ENCODE peak calls at places on chromosomes 3 and 15, in eight cellular contexts. Q is NCI-H526; G is right cardiac atrium; S is putamen; P is stimulated activated CD8-positive, alpha-beta memory T cell treated with anti-CD3 and anti-CD28 coated beads, Interleukin-4, amount 100 ng/mL, for 4 hours; A is EH; E is AG04450; R is Kasumi-1. X is an unnamed sample.
A peak's percentile ranks its signal among the peaks of the same experiment; 100 is the strongest.

GRCh38 chr15:39776068-39776467 is 6.6 kb downstream of the FSIP1 start:
- DNase-seq in Q (no peak), A (no peak), E (no peak), G (no peak), S (no peak), P (no peak), R (no peak), X (no peak)

GRCh38 chr3:52507359-52507758 is 12.2 kb downstream of the STAB1 start:
- DNase-seq in P (no peak), A (peak; percentile 68), S (no peak), G (no peak), R (no peak), E (no peak), Q (no peak), X (no peak)

GRCh38 chr3:156218353-156218744 is 98.0 kb downstream of the KCNAB1 start:
- DNase-seq in R (no peak), Q (peak; percentile 73), A (peak; percentile 44), E (no peak), P (no peak), G (no peak), S (no peak), X (no peak)

GRCh38 chr3:2659896-2660295 is 450.3 kb downstream of the IL5RA start:
- DNase-seq in P (no peak), S (no peak), A (no peak), E (no peak), R (no peak), Q (peak; percentile 4), G (no peak), X (no peak)

GRCh38 chr3:4979401-4980228 is at the start of gene BHLHE40:
- DNase-seq in R (peak; percentile 82), S (no peak), G (peak; percentile 81), Q (peak; percentile 84), P (no peak), E (no peak), A (no peak), X (no peak)

GRCh38 chr3:185029071-185029470 is 123.8 kb downstream of the C3orf70 start:
- DNase-seq in R (peak; percentile 27), P (no peak), Q (no peak), S (no peak), G (no peak), A (no peak), E (no peak), X (no peak)

GRCh38 chr3:87261925-87262324 is 14.5 kb downstream of the POU1F1 start:
- DNase-seq in Q (no peak), R (no peak), P (no peak), S (no peak), A (no peak), E (no peak), G (no peak), X (no peak)

GRCh38 chr3:178236555-178237277 is 299.5 kb upstream of the KCNMB2 start:
- DNase-seq in A (peak; percentile 67), P (no peak), R (no peak), E (no peak), Q (no peak), G (no peak), S (no peak), X (no peak)

GRCh38 chr3:14082108-14082657 is 42.5 kb downstream of the CHCHD4 start:
- DNase-seq in Q (no peak), E (no peak), A (no peak), P (no peak), G (no peak), S (no peak), R (no peak), X (no peak)

GRCh38 chr3:134361162-134361831 is 12.9 kb downstream of the AMOTL2 start:
- DNase-seq in E (no peak), P (no peak), S (no peak), A (peak; percentile 33), R (no peak), G (peak; percentile 74), Q (no peak), X (no peak)

GRCh38 chr15:69742361-69742760 is 289.7 kb downstream of the RPLP1 start:
- DNase-seq in S (no peak), P (no peak), E (no peak), R (no peak), A (no peak), Q (no peak), G (no peak), X (no peak)

GRCh38 chr3:101303089-101303731 is 17.2 kb downstream of the IMPG2 start:
- DNase-seq in A (peak; percentile 45), P (no peak), E (peak; percentile 48), G (no peak), S (no peak), R (no peak), Q (no peak), X (no peak)

GRCh38 chr3:37147676-37148075 is 26.7 kb downstream of the LRRFIP2 start:
- DNase-seq in E (no peak), S (no peak), R (peak; percentile 25), Q (no peak), A (no peak), G (no peak), P (no peak), X (no peak)

GRCh38 chr3:113136071-113136470 is 75.3 kb upstream of the BOC start:
- DNase-seq in Q (peak; percentile 24), R (peak; percentile 35), E (no peak), G (no peak), P (no peak), S (no peak), A (peak; percentile 41), X (peak; percentile 39)

GRCh38 chr3:72270072-72270611 is 485.2 kb upstream of the PROK2 start:
- DNase-seq in P (no peak), R (peak; percentile 24), E (peak; percentile 77), Q (no peak), A (peak; percentile 97), S (no peak), G (peak; percentile 93), X (no peak)

GRCh38 chr3:106183762-106184391 is 315.1 kb upstream of the CBLB start:
- DNase-seq in A (peak; percentile 73), Q (no peak), P (no peak), G (no peak), S (no peak), R (no peak), E (peak; percentile 43), X (no peak)

GRCh38 chr3:101036213-101036618 is 43.0 kb upstream of the ABI3BP start:
- DNase-seq in A (peak; percentile 98), S (no peak), E (peak; percentile 88), P (no peak), Q (no peak), G (no peak), R (no peak), X (no peak)